ENCODE peak calls at places on chromosomes 6 and 20, in ten cellular contexts. V is HFFc6; I is NAMALWA; T is foreskin melanocyte; F is A549; M is activated effector memory CD4-positive, alpha-beta T cell treated with anti-CD3 and anti-CD28 coated beads, Interleukin-2, amount 50 U/mL, for 16 hours; N is M059J; X is HuH-7.5; Q is GM13976; U is activated CD8-positive, alpha-beta memory T cell treated with anti-CD3 and anti-CD28 coated beads, Interleukin-2, amount 50 U/mL, for 48 hours. B is an unnamed sample.

GRCh38 chr6:25392372-25392771 is 113.2 kb downstream of the CARMIL1 start:
- DNase-seq in Q (no peak), V (no peak), X (no peak), M (no peak), I (no peak), F (no peak), U (no peak), T (no peak), N (no peak), B (no peak)

GRCh38 chr20:46933150-46933549 is 38.5 kb downstream of the EYA2 start:
- DNase-seq in N (no peak), X (no peak), Q (no peak), F (no peak), I (no peak), M (no peak), V (no peak), T (no peak), U (no peak), B (no peak)

GRCh38 chr6:2148748-2149147 is 96.7 kb downstream of the GMDS start:
- DNase-seq in X (no peak), V (no peak), M (no peak), U (no peak), F (no peak), I (no peak), Q (no peak), T (no peak), N (no peak), B (no peak)

GRCh38 chr6:76615395-76615794 is 542.9 kb upstream of the IMPG1 start:
- DNase-seq in I (no peak), X (no peak), N (no peak), T (no peak), Q (no peak), F (no peak), V (no peak), M (no peak), U (no peak), B (no peak)

GRCh38 chr6:90458353-90459224 is 128.3 kb downstream of the MAP3K7 start:
- DNase-seq in M (peak), U (peak), N (no peak), Q (no peak), F (no peak), T (peak), X (no peak), V (no peak), I (peak), B (no peak)

GRCh38 chr6:168279403-168279935 is 40.1 kb downstream of the DACT2 start:
- DNase-seq in I (no peak), T (no peak), M (no peak), V (no peak), U (no peak), X (no peak), N (no peak), Q (no peak), F (no peak), B (no peak)

GRCh38 chr6:167906899-167907298 is 80.2 kb downstream of the AFDN start:
- DNase-seq in N (no peak), V (no peak), I (no peak), U (no peak), M (no peak), T (no peak), Q (no peak), F (no peak), X (no peak), B (no peak)

GRCh38 chr6:100466410-100467143 is 1.9 kb upstream of the SIM1 start:
- DNase-seq in U (no peak), N (no peak), F (no peak), X (no peak), I (no peak), V (no peak), Q (peak), T (no peak), M (no peak), B (no peak)

GRCh38 chr20:45011108-45011526 is 44.8 kb downstream of the STK4 start:
- DNase-seq in M (peak), Q (peak), F (peak), U (no peak), I (peak), N (peak), V (peak), T (peak), X (peak), B (peak)

GRCh38 chr6:35730745-35731413 is 6.0 kb upstream of the ARMC12 start:
- DNase-seq in Q (no peak), I (no peak), U (no peak), V (no peak), F (peak), N (no peak), T (no peak), M (no peak), X (no peak), B (no peak)

GRCh38 chr20:34559311-34560140 is 1.0 kb downstream of the MAP1LC3A start:
- DNase-seq in N (no peak), M (no peak), F (no peak), U (no peak), Q (no peak), V (no peak), X (no peak), I (no peak), T (no peak), B (no peak)

GRCh38 chr6:15322781-15323536 is 77.1 kb downstream of the JARID2 start:
- DNase-seq in U (no peak), M (no peak), F (no peak), N (peak), T (no peak), X (no peak), I (no peak), Q (no peak), V (no peak), B (no peak)

GRCh38 chr20:33667245-33668086 is 723 bp downstream of the ACTL10 start:
- DNase-seq in U (peak), Q (peak), N (no peak), T (peak), F (no peak), X (peak), I (peak), V (peak), M (peak), B (peak)

GRCh38 chr6:7727150-7727950 is 1.5 kb downstream of the BMP6 start:
- DNase-seq in Q (peak), V (no peak), T (no peak), U (peak), M (no peak), I (no peak), X (no peak), F (peak), N (peak), B (peak)

GRCh38 chr6:4776967-4777925 is 1.0 kb downstream of the CDYL start:
- DNase-seq in X (no peak), U (peak), I (peak), Q (peak), M (peak), V (peak), T (peak), N (peak), F (peak), B (no peak)

GRCh38 chr6:27951040-27951439 is 6.0 kb upstream of the OR2B6 start:
- DNase-seq in N (no peak), F (no peak), X (no peak), I (no peak), T (no peak), V (no peak), U (no peak), M (no peak), Q (no peak), B (no peak)

GRCh38 chr6:48389146-48390043 is 278.4 kb upstream of the PTCHD4 start:
- DNase-seq in I (no peak), Q (no peak), M (no peak), U (no peak), F (no peak), V (no peak), T (no peak), N (no peak), X (no peak), B (no peak)

GRCh38 chr6:14476793-14477531 is 359.4 kb downstream of the CD83 start:
- DNase-seq in T (peak), V (peak), F (peak), M (no peak), Q (no peak), X (peak), N (peak), U (no peak), I (no peak), B (peak)

GRCh38 chr6:12062605-12063004 is 50.5 kb downstream of the HIVEP1 start:
- DNase-seq in I (no peak), U (no peak), V (no peak), M (no peak), F (no peak), Q (no peak), N (no peak), X (no peak), T (no peak), B (no peak)

GRCh38 chr6:76073281-76073680 is 819 bp upstream of the IMPG1 start:
- DNase-seq in I (no peak), N (no peak), V (no peak), X (no peak), T (no peak), U (no peak), Q (no peak), M (no peak), F (no peak), B (no peak)

GRCh38 chr20:22815584-22815983 is 219.5 kb upstream of the SSTR4 start:
- DNase-seq in I (no peak), F (no peak), X (no peak), U (no peak), T (no peak), Q (no peak), M (no peak), V (no peak), N (peak), B (no peak)

GRCh38 chr6:13872681-13873080 is 52.1 kb upstream of the RNF182 start:
- DNase-seq in I (no peak), Q (no peak), T (no peak), F (no peak), N (no peak), V (no peak), U (no peak), X (no peak), M (no peak), B (no peak)

GRCh38 chr20:64109831-64110391 is 2.5 kb upstream of the NPBWR2 start:
- DNase-seq in U (no peak), F (no peak), Q (no peak), T (no peak), M (peak), I (no peak), V (no peak), X (no peak), N (no peak), B (no peak)

GRCh38 chr6:28401172-28401571 is 1.6 kb upstream of the ZSCAN12 start:
- DNase-seq in Q (no peak), U (no peak), F (no peak), V (no peak), I (no peak), T (no peak), M (no peak), X (no peak), N (peak), B (no peak)